ENCODE peak calls at places on chromosomes 3 and 15, in four cellular contexts. O is GM12891, J is HL-60, L is GM12878. B is an unnamed sample.

GRCh38 chr3:119517112-119517511 is 18.8 kb downstream of the TIMMDC1 start:
- DNase-seq in O (no peak), J (no peak), L (no peak), B (no peak)

GRCh38 chr3:29311805-29312204 is 30.9 kb downstream of the RBMS3 start:
- DNase-seq in O (no peak), J (no peak), L (no peak), B (no peak)

GRCh38 chr3:67034371-67034770 is 36.3 kb downstream of the KBTBD8 start:
- DNase-seq in O (no peak), J (no peak), L (no peak), B (no peak)

GRCh38 chr3:107992976-107993684 is 97.7 kb downstream of the CD47 start:
- DNase-seq in O (no peak), J (no peak), L (no peak), B (no peak)

GRCh38 chr15:46502668-46503067 is 867.8 kb downstream of the SQOR start:
- DNase-seq in O (no peak), J (no peak), L (no peak), B (no peak)

GRCh38 chr3:47251689-47252088 is 30.9 kb downstream of the KIF9 start:
- DNase-seq in O (no peak), J (no peak), L (no peak), B (peak)

GRCh38 chr3:58116161-58116955 is 94.4 kb downstream of the DNASE1L3 start:
- DNase-seq in O (peak), J (no peak), L (peak), B (no peak)

GRCh38 chr15:91338763-91339162 is 238.7 kb downstream of the SV2B start:
- DNase-seq in O (no peak), J (no peak), L (no peak), B (peak)

GRCh38 chr3:20056727-20057611 is 16.7 kb downstream of the KAT2B start:
- DNase-seq in O (no peak), J (no peak), L (no peak), B (no peak)

GRCh38 chr3:149174901-149175300 is 45.5 kb downstream of the HPS3 start:
- DNase-seq in O (no peak), J (no peak), L (peak), B (no peak)

GRCh38 chr15:62392411-62392810 is 227.3 kb upstream of the C2CD4B start:
- DNase-seq in O (no peak), J (peak), L (no peak), B (peak)

GRCh38 chr15:29889545-29890329 is 67.5 kb upstream of the TJP1 start:
- DNase-seq in O (no peak), J (no peak), L (no peak), B (no peak)

GRCh38 chr3:134487406-134487805 is 1.5 kb downstream of the CEP63 start:
- DNase-seq in O (peak), J (peak), L (no peak), B (no peak)

GRCh38 chr15:71789616-71790015 is 20.7 kb upstream of the NR2E3 start:
- DNase-seq in O (no peak), J (no peak), L (no peak), B (no peak)

GRCh38 chr3:189745622-189746021 is 114.4 kb downstream of the TP63 start:
- DNase-seq in O (no peak), J (no peak), L (no peak), B (no peak)

GRCh38 chr3:13812039-13812438 is 67.8 kb downstream of the WNT7A start:
- DNase-seq in O (no peak), J (no peak), L (no peak), B (no peak)

GRCh38 chr3:181518222-181518621 is 193.5 kb upstream of the SOX2 start:
- DNase-seq in O (no peak), J (no peak), L (no peak), B (no peak)

GRCh38 chr3:46979958-46980497 is 562 bp downstream of the NBEAL2 start:
- DNase-seq in O (no peak), J (no peak), L (no peak), B (no peak)

GRCh38 chr3:171374661-171375285 is 85.4 kb downstream of the TNIK start:
- DNase-seq in O (no peak), J (no peak), L (no peak), B (peak)

GRCh38 chr3:7328339-7328738 is 467.4 kb downstream of the GRM7 start:
- DNase-seq in O (no peak), J (no peak), L (no peak), B (no peak)

GRCh38 chr3:173653781-173654180 is 256.2 kb downstream of the NLGN1 start:
- DNase-seq in O (no peak), J (no peak), L (no peak), B (no peak)

GRCh38 chr3:10192953-10193691 is 28.4 kb downstream of the IRAK2 start:
- DNase-seq in O (no peak), J (peak), L (peak), B (peak)

GRCh38 chr3:52614689-52615088 is 71.0 kb downstream of the PBRM1 start:
- DNase-seq in O (no peak), J (no peak), L (no peak), B (no peak)

GRCh38 chr3:48655586-48655985 is 7.1 kb downstream of the CELSR3 start:
- DNase-seq in O (no peak), J (no peak), L (no peak), B (no peak)

GRCh38 chr15:33209575-33210519 is 15.3 kb upstream of the FMN1 start:
- DNase-seq in O (no peak), J (peak), L (no peak), B (no peak)

GRCh38 chr3:99286266-99286845 is 352.0 kb upstream of the COL8A1 start:
- DNase-seq in O (no peak), J (no peak), L (no peak), B (no peak)

GRCh38 chr3:129592362-129593150 is 13.9 kb downstream of the PLXND1 start:
- DNase-seq in O (no peak), J (peak), L (no peak), B (no peak)

GRCh38 chr15:63805993-63806980 is 27.5 kb downstream of the HERC1 start:
- DNase-seq in O (no peak), J (no peak), L (no peak), B (no peak)

GRCh38 chr3:13069495-13069894 is 3.7 kb downstream of the IQSEC1 start:
- DNase-seq in O (peak), J (peak), L (peak), B (no peak)

GRCh38 chr3:159482241-159483031 is 506.2 kb upstream of the IL12A start:
- DNase-seq in O (no peak), J (no peak), L (no peak), B (no peak)

GRCh38 chr3:188929138-188929537 is 242.6 kb upstream of the TPRG1 start:
- DNase-seq in O (no peak), J (no peak), L (no peak), B (no peak)

GRCh38 chr15:91408476-91409076 is 308.5 kb downstream of the SV2B start:
- DNase-seq in O (no peak), J (no peak), L (no peak), B (no peak)

GRCh38 chr15:77540346-77541060 is 92.2 kb downstream of the LINGO1 start:
- DNase-seq in O (no peak), J (peak), L (no peak), B (no peak)

GRCh38 chr15:77543159-77543882 is 89.4 kb downstream of the LINGO1 start:
- DNase-seq in O (peak), J (peak), L (peak), B (peak)

GRCh38 chr15:77544162-77544561 is 88.5 kb downstream of the LINGO1 start:
- DNase-seq in O (no peak), J (no peak), L (no peak), B (no peak)

GRCh38 chr15:77542491-77543001 is 90.2 kb downstream of the LINGO1 start:
- DNase-seq in O (no peak), J (no peak), L (no peak), B (no peak)

DNA sequence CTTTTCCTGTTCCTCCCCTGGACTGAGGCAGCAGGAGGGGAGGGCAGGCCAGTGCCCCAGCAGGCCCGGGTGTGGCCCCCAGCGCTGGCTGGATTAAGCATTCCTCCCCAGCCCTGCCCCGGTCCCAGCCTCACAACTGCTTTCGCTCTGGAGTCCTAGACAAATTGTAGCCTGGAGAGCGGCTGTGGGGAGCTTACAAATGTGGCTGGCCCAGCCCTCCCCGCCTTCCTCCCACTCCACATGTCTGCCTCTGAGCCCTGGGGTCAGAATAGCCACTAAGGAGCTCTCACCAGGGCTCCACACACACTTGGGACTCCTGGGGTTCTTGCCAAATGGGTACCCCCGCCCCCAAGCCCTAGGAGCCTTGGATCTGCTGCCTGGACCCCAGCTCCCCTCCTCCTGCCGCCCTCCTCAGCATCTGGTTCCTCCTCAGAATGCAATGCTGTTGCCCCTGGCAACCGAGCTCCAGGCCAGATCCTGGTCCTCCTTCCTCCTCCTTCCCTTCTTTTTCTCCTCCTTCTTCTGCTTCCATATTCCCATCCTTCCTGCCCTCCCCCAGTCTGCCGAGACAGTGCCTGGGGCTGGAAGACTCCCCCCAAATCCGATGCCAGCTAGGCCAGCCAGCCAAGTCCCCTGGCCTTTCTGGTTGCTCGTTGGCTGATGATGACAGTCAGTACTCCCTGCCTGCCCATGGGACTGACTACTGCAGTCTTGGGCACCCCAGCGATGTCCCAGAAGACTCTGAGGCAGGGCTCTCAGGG is 91.1 kb downstream of the LINGO1 start:
- DNase-seq in O (no peak), J (no peak), L (no peak), B (no peak)
- TF ChIP-seq SPI1 in O (no peak), J (no peak), L (no peak), B (no peak)

GRCh38 chr15:49235446-49236207 is 65.6 kb downstream of the GALK2 start:
- DNase-seq in O (no peak), J (peak), L (peak), B (no peak)
- TF ChIP-seq SPI1 in O (peak), J (peak), L (peak), B (peak)

GRCh38 chr3:113948015-113948917 is 453 bp downstream of the ZDHHC23 start:
- DNase-seq in O (peak), J (peak), L (no peak), B (peak)
- TF ChIP-seq SPI1 in O (no peak), J (no peak), L (no peak), B (no peak)

GRCh38 chr15:25501828-25502446 is 63.1 kb upstream of the UBE3A start:
- DNase-seq in O (no peak), J (no peak), L (no peak), B (no peak)
- TF ChIP-seq SPI1 in O (no peak), J (no peak), L (no peak), B (no peak)

DNA sequence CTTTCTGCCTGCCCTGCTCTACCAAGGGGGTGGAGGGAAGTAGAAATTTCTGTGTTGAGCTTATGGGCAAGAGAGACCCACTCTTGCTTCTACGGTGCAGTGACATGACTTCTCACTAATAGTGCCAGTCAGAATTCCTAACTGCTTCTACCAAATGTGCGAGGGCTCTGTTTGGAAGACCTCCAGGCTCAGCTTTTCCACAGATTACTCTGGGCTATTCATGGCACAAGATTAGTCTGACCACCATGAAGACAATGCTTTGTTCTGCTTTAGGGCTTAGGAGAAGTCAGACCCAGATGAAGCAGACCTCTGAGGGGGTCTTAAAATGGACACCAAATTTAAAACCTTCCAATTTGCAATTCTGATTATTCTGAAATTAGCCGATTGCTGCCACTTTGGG is 195.9 kb upstream of the TBC1D5 start:
- DNase-seq in O (no peak), J (no peak), L (no peak), B (no peak)
- TF ChIP-seq SPI1 in O (no peak), J (no peak), L (no peak), B (no peak)